ENCODE peak calls at places on chromosome 5, in seven cellular contexts. X is colonic mucosa; Z is prostate gland; L is uterus; N is NT2/D1; R is pancreas; D is naive thymus-derived CD4-positive, alpha-beta T cell. I is an unnamed sample.

GRCh38 chr5:178983728-178984127 is 11.4 kb downstream of the GRM6 start:
- DNase-seq in X (no peak), Z (no peak), L (no peak), N (no peak), R (no peak), D (no peak), I (no peak)

GRCh38 chr5:33753704-33754103 is 138.1 kb downstream of the ADAMTS12 start:
- DNase-seq in X (no peak), Z (no peak), L (no peak), N (no peak), R (no peak), D (no peak), I (no peak)

GRCh38 chr5:53944981-53945380 is 365.4 kb downstream of the ARL15 start:
- DNase-seq in X (no peak), Z (no peak), L (no peak), N (no peak), R (no peak), D (no peak), I (peak; percentile 37)

GRCh38 chr5:57696005-57696755 is 213.6 kb upstream of the ACTBL2 start:
- DNase-seq in X (no peak), Z (no peak), L (no peak), N (no peak), R (no peak), D (no peak), I (no peak)

GRCh38 chr5:55231476-55232193 is 1.8 kb downstream of the CCNO start:
- DNase-seq in X (peak; percentile 34), Z (no peak), L (no peak), N (no peak), R (peak; percentile 49), D (no peak), I (peak; percentile 34)

GRCh38 chr5:52800394-52801213 is 12.9 kb downstream of the ITGA1 start:
- DNase-seq in X (peak; percentile 72), Z (peak; percentile 55), L (peak; percentile 64), N (no peak), R (peak; percentile 71), D (peak; percentile 15), I (peak; percentile 74)

GRCh38 chr5:459562-460412 is 16.8 kb downstream of the EXOC3 start:
- DNase-seq in X (no peak), Z (no peak), L (no peak), N (no peak), R (no peak), D (no peak), I (no peak)

GRCh38 chr5:174141398-174141797 is 95.9 kb downstream of the NSG2 start:
- DNase-seq in X (no peak), Z (no peak), L (no peak), N (no peak), R (no peak), D (no peak), I (no peak)

GRCh38 chr5:81852277-81853004 is 101.5 kb upstream of the SSBP2 start:
- DNase-seq in X (peak; percentile 22), Z (no peak), L (peak; percentile 33), N (no peak), R (peak; percentile 39), D (peak; percentile 30), I (peak; percentile 22)

GRCh38 chr5:178330791-178331404 is 98.3 kb upstream of the PHYKPL start:
- DNase-seq in X (no peak), Z (peak; percentile 11), L (no peak), N (no peak), R (no peak), D (no peak), I (no peak)

GRCh38 chr5:135100431-135100830 is 66.4 kb upstream of the PITX1 start:
- DNase-seq in X (no peak), Z (no peak), L (no peak), N (no peak), R (no peak), D (no peak), I (no peak)

GRCh38 chr5:81856948-81857928 is 106.3 kb upstream of the SSBP2 start:
- DNase-seq in X (peak; percentile 33), Z (peak; percentile 49), L (peak; percentile 47), N (no peak), R (peak; percentile 52), D (no peak), I (peak; percentile 13)

GRCh38 chr5:166286832-166287231 is 2004.6 kb upstream of the WWC1 start:
- DNase-seq in X (no peak), Z (no peak), L (no peak), N (no peak), R (no peak), D (no peak), I (no peak)

GRCh38 chr5:85293139-85293785 is 908.6 kb upstream of the EDIL3 start:
- DNase-seq in X (no peak), Z (no peak), L (no peak), N (no peak), R (peak; percentile 31), D (no peak), I (peak; percentile 47)

GRCh38 chr5:99771296-99771695 is 763.9 kb upstream of the FAM174A start:
- DNase-seq in X (no peak), Z (no peak), L (no peak), N (no peak), R (no peak), D (no peak), I (no peak)

GRCh38 chr5:76403963-76404693 is 1.0 kb downstream of the IQGAP2 start:
- DNase-seq in X (peak; percentile 86), Z (peak; percentile 34), L (peak; percentile 14), N (peak; percentile 50), R (peak; percentile 92), D (peak; percentile 71), I (peak; percentile 77)

GRCh38 chr5:126965061-126965475 is 65.3 kb downstream of the MARCHF3 start:
- DNase-seq in X (no peak), Z (no peak), L (no peak), N (no peak), R (no peak), D (no peak), I (no peak)

GRCh38 chr5:142841511-142842255 is 71.5 kb downstream of the ARHGAP26 start:
- DNase-seq in X (no peak), Z (no peak), L (peak; percentile 73), N (peak; percentile 28), R (no peak), D (no peak), I (no peak)

GRCh38 chr5:122091942-122092600 is 14.0 kb upstream of the LOX start:
- DNase-seq in X (no peak), Z (no peak), L (no peak), N (no peak), R (no peak), D (no peak), I (peak; percentile 50)

GRCh38 chr5:119323630-119324000 is 32.2 kb upstream of the TNFAIP8 start:
- DNase-seq in X (no peak), Z (peak; percentile 39), L (no peak), N (no peak), R (no peak), D (no peak), I (no peak)

GRCh38 chr5:35185518-35185917 is 44.8 kb downstream of the PRLR start:
- DNase-seq in X (peak; percentile 57), Z (no peak), L (no peak), N (no peak), R (no peak), D (no peak), I (peak; percentile 59)

GRCh38 chr5:127011151-127011550 is 19.2 kb downstream of the MARCHF3 start:
- DNase-seq in X (no peak), Z (no peak), L (no peak), N (no peak), R (no peak), D (no peak), I (no peak)

DNA sequence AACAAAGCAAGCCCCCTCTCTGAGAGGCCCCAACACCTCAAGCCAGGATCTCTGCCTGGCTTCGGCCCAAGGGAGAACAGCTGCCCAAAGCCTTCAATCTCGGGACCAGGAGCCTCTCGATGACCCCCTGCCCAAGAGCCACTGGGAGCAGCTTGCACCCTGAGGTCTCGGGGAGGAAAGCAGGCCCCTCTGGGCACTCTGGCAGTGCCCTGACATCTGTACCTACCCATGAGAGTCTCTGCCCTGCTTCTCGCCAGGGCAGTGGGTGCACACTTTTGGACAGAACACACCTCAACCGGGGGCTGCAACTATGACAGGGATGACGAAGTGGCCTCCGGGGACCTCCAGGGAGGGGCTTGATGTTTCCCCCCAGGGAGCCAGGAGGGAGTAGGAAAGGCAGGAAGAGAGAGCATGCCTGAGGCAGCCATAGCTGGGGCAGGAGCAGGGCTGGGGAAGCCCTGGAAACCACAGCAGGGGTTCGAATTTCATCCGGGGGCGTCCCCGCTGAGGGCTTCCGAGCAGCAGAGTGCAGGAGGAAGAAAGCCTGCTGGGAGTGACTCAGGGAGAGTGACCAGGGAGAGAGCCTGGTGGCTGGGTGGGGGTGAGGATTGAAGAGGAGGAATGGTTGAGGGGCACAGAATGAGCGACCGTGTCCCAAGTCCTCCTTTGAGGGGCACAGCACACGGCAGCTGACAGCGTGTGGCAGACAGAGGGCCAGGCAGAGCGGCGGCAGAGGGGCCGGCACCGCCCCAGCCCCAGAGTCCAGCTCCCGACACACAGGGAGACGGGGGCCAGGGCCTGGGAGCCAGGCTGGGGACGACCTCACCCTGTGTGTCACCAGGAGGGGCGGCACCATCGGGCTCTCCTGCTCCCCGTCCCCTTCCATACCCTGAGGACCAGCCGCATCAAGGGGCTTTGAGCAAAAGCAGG is 1.8 kb downstream of the LPCAT1 start:
- DNase-seq in X (peak; percentile 19), Z (no peak), L (peak; percentile 12), N (no peak), R (peak; percentile 15), D (no peak), I (peak; percentile 54)
- H3K4me1 ChIP-seq in X (no peaks in the 10 kb centered on the region), Z (peaks cover 8% of the 10 kb centered on the region), L (no peaks in the 10 kb centered on the region), N (peaks cover 18% of the 10 kb centered on the region), R (no peaks in the 10 kb centered on the region), D (peaks cover 13% of the 10 kb centered on the region), I (peaks cover 27% of the 10 kb centered on the region)

GRCh38 chr5:90642706-90643229 is 84.2 kb downstream of the ADGRV1 start:
- DNase-seq in X (no peak), Z (no peak), L (no peak), N (no peak), R (no peak), D (no peak), I (no peak)
- H3K4me1 ChIP-seq in X (no peaks in the 10 kb centered on the region), Z (no peaks in the 10 kb centered on the region), L (no peaks in the 10 kb centered on the region), N (no peaks in the 10 kb centered on the region), R (peaks cover 15% of the 10 kb centered on the region), D (no peaks in the 10 kb centered on the region), I (no peaks in the 10 kb centered on the region)

GRCh38 chr5:149794338-149795023 is 64.4 kb downstream of the PPARGC1B start:
- DNase-seq in X (no peak), Z (no peak), L (no peak), N (no peak), R (no peak), D (no peak), I (no peak)
- H3K4me1 ChIP-seq in X (peaks cover 11% of the 10 kb centered on the region), Z (no peaks in the 10 kb centered on the region), L (no peaks in the 10 kb centered on the region), N (no peaks in the 10 kb centered on the region), R (peaks cover 9% of the 10 kb centered on the region), D (no peaks in the 10 kb centered on the region), I (peaks cover 8% of the 10 kb centered on the region)

DNA sequence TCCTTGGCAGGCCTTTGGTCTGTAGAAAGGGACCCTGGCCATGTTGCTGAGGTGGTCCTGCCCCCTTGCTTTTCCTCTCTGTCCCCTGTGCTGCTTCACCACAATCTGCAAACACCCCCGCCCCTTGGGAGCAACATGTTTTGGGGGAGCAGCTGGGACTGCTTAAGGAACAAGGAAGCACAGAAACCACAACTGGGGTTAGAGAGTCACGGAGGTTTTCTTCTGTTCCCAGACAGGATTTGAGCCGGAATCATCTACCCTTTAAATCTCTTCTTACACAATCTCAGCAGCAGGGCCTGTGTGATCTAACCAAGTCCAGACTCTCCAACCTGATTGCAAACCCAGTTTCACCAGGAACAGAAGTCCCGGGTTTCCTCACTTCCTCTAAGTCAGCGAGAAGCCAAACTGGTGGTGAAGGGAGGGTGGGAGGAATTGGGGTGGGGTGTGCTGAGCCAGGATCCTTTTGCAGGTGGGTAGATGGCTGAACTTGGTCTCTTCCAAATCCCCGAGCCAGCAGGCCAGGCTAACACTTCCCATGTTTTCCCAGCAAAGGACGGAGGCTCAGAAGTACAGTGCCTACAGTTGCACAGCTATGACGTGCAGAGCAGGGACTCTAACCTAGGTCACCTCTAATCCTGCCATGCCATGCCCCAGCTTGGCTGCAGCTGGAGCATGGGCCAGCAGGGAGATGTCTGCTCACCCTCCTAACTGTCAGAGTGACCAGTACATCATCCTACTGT is 25.0 kb downstream of the SH3PXD2B start:
- DNase-seq in X (no peak), Z (no peak), L (peak; percentile 55), N (no peak), R (peak; percentile 23), D (no peak), I (peak; percentile 61)
- H3K4me1 ChIP-seq in X (no peaks in the 10 kb centered on the region), Z (no peaks in the 10 kb centered on the region), L (peaks cover 14% of the 10 kb centered on the region), N (no peaks in the 10 kb centered on the region), R (no peaks in the 10 kb centered on the region), D (no peaks in the 10 kb centered on the region), I (peaks cover 31% of the 10 kb centered on the region)

I was measured in hepatocyte.